ENCODE peak calls at places on chromosomes 16 and 17, in six cellular contexts. One of them, this sample, is unnamed.

GRCh38 chr16:68917541-68917940 is 74.2 kb downstream of the TANGO6 start:
- DNase-seq in H1: no peak
- DNase-seq in HepG2: no peak
- DNase-seq in GM12878: no peak
- DNase-seq in SK-N-SH: no peak
- DNase-seq in K562: no peak
- DNase-seq in this sample: no peak

GRCh38 chr17:81925860-81926450 is 1.6 kb downstream of the MAFG start:
- DNase-seq in H1: no peak
- DNase-seq in HepG2: no peak
- DNase-seq in GM12878: no peak
- DNase-seq in SK-N-SH: no peak
- DNase-seq in K562: no peak
- DNase-seq in this sample: no peak

GRCh38 chr16:83561876-83562275 is 245.9 kb upstream of the HSBP1 start:
- DNase-seq in H1: no peak
- DNase-seq in HepG2: peak
- DNase-seq in GM12878: no peak
- DNase-seq in SK-N-SH: no peak
- DNase-seq in K562: no peak
- DNase-seq in this sample: no peak

GRCh38 chr17:64327201-64327930 is 63.3 kb downstream of the PECAM1 start:
- DNase-seq in H1: no peak
- DNase-seq in HepG2: no peak
- DNase-seq in GM12878: no peak
- DNase-seq in SK-N-SH: no peak
- DNase-seq in K562: no peak
- DNase-seq in this sample: peak

GRCh38 chr16:27444470-27444869 is 42.5 kb downstream of the IL21R start:
- DNase-seq in H1: no peak
- DNase-seq in HepG2: no peak
- DNase-seq in GM12878: no peak
- DNase-seq in SK-N-SH: no peak
- DNase-seq in K562: no peak
- DNase-seq in this sample: no peak

GRCh38 chr17:51000835-51001638 is 119.6 kb downstream of the SPAG9 start:
- DNase-seq in H1: no peak
- DNase-seq in HepG2: peak
- DNase-seq in GM12878: peak
- DNase-seq in SK-N-SH: peak
- DNase-seq in K562: no peak
- DNase-seq in this sample: peak

GRCh38 chr17:19317359-19318095 is 45.0 kb downstream of the B9D1 start:
- DNase-seq in H1: peak
- DNase-seq in HepG2: peak
- DNase-seq in GM12878: no peak
- DNase-seq in SK-N-SH: no peak
- DNase-seq in K562: peak
- DNase-seq in this sample: no peak

GRCh38 chr16:10577305-10578202 is 2.8 kb downstream of the EMP2 start:
- DNase-seq in H1: no peak
- DNase-seq in HepG2: no peak
- DNase-seq in GM12878: no peak
- DNase-seq in SK-N-SH: peak
- DNase-seq in K562: no peak
- DNase-seq in this sample: no peak

GRCh38 chr16:79082955-79083354 is 517.6 kb downstream of the MAF start:
- DNase-seq in H1: no peak
- DNase-seq in HepG2: no peak
- DNase-seq in GM12878: no peak
- DNase-seq in SK-N-SH: no peak
- DNase-seq in K562: no peak
- DNase-seq in this sample: no peak
- TF ChIP-seq POLR2AphosphoS5 in H1: no peak
- TF ChIP-seq POLR2AphosphoS5 in HepG2: no peak
- TF ChIP-seq POLR2AphosphoS5 in GM12878: no peak
- TF ChIP-seq POLR2AphosphoS5 in SK-N-SH: no peak
- TF ChIP-seq POLR2AphosphoS5 in K562: no peak
- TF ChIP-seq POLR2AphosphoS5 in this sample: no peak

GRCh38 chr16:557463-558297 is 2.5 kb upstream of the PRR35 start:
- DNase-seq in H1: no peak
- DNase-seq in HepG2: no peak
- DNase-seq in GM12878: no peak
- DNase-seq in SK-N-SH: no peak
- DNase-seq in K562: no peak
- DNase-seq in this sample: peak
- TF ChIP-seq GABPA in H1: no peak
- TF ChIP-seq GABPA in HepG2: no peak
- TF ChIP-seq GABPA in GM12878: no peak
- TF ChIP-seq GABPA in SK-N-SH: no peak
- TF ChIP-seq GABPA in K562: no peak
- TF ChIP-seq GABPA in this sample: no peak

GRCh38 chr17:42679001-42679491 is 2.3 kb upstream of the PLEKHH3 start:
- DNase-seq in H1: no peak
- DNase-seq in HepG2: peak
- DNase-seq in GM12878: no peak
- DNase-seq in SK-N-SH: no peak
- DNase-seq in K562: peak
- DNase-seq in this sample: no peak
- TF ChIP-seq POLR2AphosphoS5 in H1: no peak
- TF ChIP-seq POLR2AphosphoS5 in HepG2: no peak
- TF ChIP-seq POLR2AphosphoS5 in GM12878: no peak
- TF ChIP-seq POLR2AphosphoS5 in SK-N-SH: no peak
- TF ChIP-seq POLR2AphosphoS5 in K562: no peak
- TF ChIP-seq POLR2AphosphoS5 in this sample: no peak

DNA sequence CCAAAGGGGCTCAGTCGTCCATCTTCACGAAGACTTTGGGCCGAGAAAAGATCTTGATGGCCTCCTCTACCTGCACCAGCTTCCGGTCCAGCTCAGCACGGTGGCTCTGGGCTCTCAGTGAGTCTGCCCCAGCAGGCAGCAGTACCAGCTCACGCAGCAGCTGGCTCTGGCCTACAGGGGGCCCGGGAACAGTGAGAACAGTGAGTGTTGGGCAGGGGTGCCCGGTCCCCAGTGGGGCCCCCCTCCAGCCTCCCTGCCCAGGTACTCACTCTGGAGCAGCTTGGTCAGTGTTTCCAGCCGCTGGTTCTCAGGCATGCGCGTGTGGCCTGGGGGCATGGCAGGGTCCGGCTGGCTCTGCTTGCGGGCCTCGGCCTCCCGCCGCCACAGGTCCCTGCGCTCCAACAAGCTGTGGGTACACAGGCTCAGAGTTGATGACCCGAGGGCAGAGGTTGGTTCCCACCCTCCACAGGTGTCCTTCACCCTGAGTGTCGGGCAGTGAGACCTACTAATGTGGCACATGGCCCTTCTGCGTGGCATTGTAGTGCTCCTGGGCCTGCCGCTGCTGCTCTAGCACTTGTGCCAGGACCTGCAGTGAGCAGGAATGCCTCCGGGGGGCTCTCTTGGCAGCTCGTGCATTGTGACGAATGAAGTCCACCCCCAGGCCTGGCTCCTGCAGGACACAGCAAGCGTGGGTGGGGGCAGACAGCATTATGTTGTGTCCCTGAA is 2.6 kb downstream of the PARD6A start:
- DNase-seq in H1: peak
- DNase-seq in HepG2: no peak
- DNase-seq in GM12878: no peak
- DNase-seq in SK-N-SH: peak
- DNase-seq in K562: no peak
- DNase-seq in this sample: no peak
- TF ChIP-seq GABPA in H1: no peak
- TF ChIP-seq GABPA in HepG2: no peak
- TF ChIP-seq GABPA in GM12878: no peak
- TF ChIP-seq GABPA in SK-N-SH: no peak
- TF ChIP-seq GABPA in K562: no peak
- TF ChIP-seq GABPA in this sample: no peak

GRCh38 chr17:65463242-65463641 is 98.2 kb downstream of the AXIN2 start:
- DNase-seq in H1: no peak
- DNase-seq in HepG2: no peak
- DNase-seq in GM12878: no peak
- DNase-seq in SK-N-SH: no peak
- DNase-seq in K562: no peak
- DNase-seq in this sample: no peak
- TF ChIP-seq POLR2AphosphoS5 in H1: no peak
- TF ChIP-seq POLR2AphosphoS5 in HepG2: no peak
- TF ChIP-seq POLR2AphosphoS5 in GM12878: no peak
- TF ChIP-seq POLR2AphosphoS5 in SK-N-SH: no peak
- TF ChIP-seq POLR2AphosphoS5 in K562: no peak
- TF ChIP-seq POLR2AphosphoS5 in this sample: no peak